ENCODE peak calls at places on chromosomes 12 and 14, in five cellular contexts. One of them, this sample, is unnamed.

GRCh38 chr12:121765573-121765972 is 27.9 kb downstream of the RHOF start:
- DNase-seq in K562: peak
- DNase-seq in left ventricle myocardium inferior: no peak
- DNase-seq in lung: no peak
- DNase-seq in right cardiac atrium: no peak
- DNase-seq in this sample: no peak

GRCh38 chr14:101445278-101445677 is 116.0 kb upstream of the DIO3 start:
- DNase-seq in left ventricle myocardium inferior: no peak
- DNase-seq in K562: no peak
- DNase-seq in lung: peak
- DNase-seq in right cardiac atrium: no peak
- DNase-seq in this sample: no peak

GRCh38 chr14:57057803-57058202 is 210.9 kb downstream of the EXOC5 start:
- DNase-seq in right cardiac atrium: no peak
- DNase-seq in K562: no peak
- DNase-seq in lung: no peak
- DNase-seq in left ventricle myocardium inferior: no peak
- DNase-seq in this sample: no peak

GRCh38 chr12:753401-754237 is 1.2 kb downstream of the WNK1 start:
- DNase-seq in right cardiac atrium: peak
- DNase-seq in K562: peak
- DNase-seq in left ventricle myocardium inferior: peak
- DNase-seq in lung: peak
- DNase-seq in this sample: peak

GRCh38 chr14:51962678-51963077 is 26.7 kb upstream of the RTRAF start:
- DNase-seq in left ventricle myocardium inferior: no peak
- DNase-seq in lung: no peak
- DNase-seq in right cardiac atrium: no peak
- DNase-seq in K562: no peak
- DNase-seq in this sample: no peak

GRCh38 chr12:95633049-95633545 is 81.8 kb upstream of the USP44 start:
- DNase-seq in K562: no peak
- DNase-seq in lung: peak
- DNase-seq in right cardiac atrium: no peak
- DNase-seq in left ventricle myocardium inferior: no peak
- DNase-seq in this sample: no peak

GRCh38 chr12:22333751-22334695 is 484 bp downstream of the ST8SIA1 start:
- DNase-seq in left ventricle myocardium inferior: no peak
- DNase-seq in right cardiac atrium: peak
- DNase-seq in K562: no peak
- DNase-seq in lung: no peak
- DNase-seq in this sample: no peak

GRCh38 chr12:18368594-18368993 is 107.3 kb downstream of the PIK3C2G start:
- DNase-seq in right cardiac atrium: no peak
- DNase-seq in lung: no peak
- DNase-seq in K562: no peak
- DNase-seq in left ventricle myocardium inferior: no peak
- DNase-seq in this sample: no peak

GRCh38 chr14:102795060-102795925 is 18.0 kb downstream of the TRAF3 start:
- DNase-seq in left ventricle myocardium inferior: peak
- DNase-seq in right cardiac atrium: peak
- DNase-seq in lung: peak
- DNase-seq in K562: no peak
- DNase-seq in this sample: peak

GRCh38 chr12:20122274-20122673 is 246.1 kb upstream of the PDE3A start:
- DNase-seq in K562: no peak
- DNase-seq in right cardiac atrium: no peak
- DNase-seq in lung: no peak
- DNase-seq in left ventricle myocardium inferior: no peak
- DNase-seq in this sample: no peak

GRCh38 chr14:22850944-22851790 is 14.8 kb downstream of the MMP14 start:
- DNase-seq in K562: no peak
- DNase-seq in left ventricle myocardium inferior: peak
- DNase-seq in right cardiac atrium: peak
- DNase-seq in lung: peak
- DNase-seq in this sample: peak

GRCh38 chr14:28763914-28764848 is 2.4 kb upstream of the FOXG1 start:
- DNase-seq in K562: no peak
- DNase-seq in lung: no peak
- DNase-seq in left ventricle myocardium inferior: no peak
- DNase-seq in right cardiac atrium: no peak
- DNase-seq in this sample: no peak

GRCh38 chr12:79006306-79006705 is 141.7 kb downstream of the SYT1 start:
- DNase-seq in right cardiac atrium: no peak
- DNase-seq in K562: no peak
- DNase-seq in left ventricle myocardium inferior: no peak
- DNase-seq in lung: no peak
- DNase-seq in this sample: no peak

GRCh38 chr14:69945347-69945746 is 66.1 kb downstream of the SMOC1 start:
- DNase-seq in K562: no peak
- DNase-seq in right cardiac atrium: no peak
- DNase-seq in left ventricle myocardium inferior: no peak
- DNase-seq in lung: no peak
- DNase-seq in this sample: no peak

GRCh38 chr12:47741340-47741703 is 16.0 kb upstream of the ENDOU start:
- DNase-seq in K562: no peak
- DNase-seq in left ventricle myocardium inferior: peak
- DNase-seq in lung: peak
- DNase-seq in right cardiac atrium: peak
- DNase-seq in this sample: peak

GRCh38 chr12:66929121-66929520 is 250.2 kb upstream of the GRIP1 start:
- DNase-seq in right cardiac atrium: no peak
- DNase-seq in lung: no peak
- DNase-seq in left ventricle myocardium inferior: no peak
- DNase-seq in K562: no peak
- DNase-seq in this sample: no peak

GRCh38 chr12:67681145-67681778 is 32.7 kb downstream of the DYRK2 start:
- DNase-seq in right cardiac atrium: no peak
- DNase-seq in K562: no peak
- DNase-seq in left ventricle myocardium inferior: no peak
- DNase-seq in lung: no peak
- DNase-seq in this sample: no peak

GRCh38 chr12:116222358-116222757 is 55.1 kb downstream of the MED13L start:
- DNase-seq in right cardiac atrium: peak
- DNase-seq in lung: peak
- DNase-seq in left ventricle myocardium inferior: no peak
- DNase-seq in K562: no peak
- DNase-seq in this sample: peak

GRCh38 chr12:123044351-123044750 is 63.9 kb downstream of the ARL6IP4 start:
- DNase-seq in left ventricle myocardium inferior: no peak
- DNase-seq in lung: no peak
- DNase-seq in K562: no peak
- DNase-seq in right cardiac atrium: no peak
- DNase-seq in this sample: no peak

GRCh38 chr14:102200690-102201368 is 61.1 kb downstream of the WDR20 start:
- DNase-seq in K562: no peak
- DNase-seq in lung: no peak
- DNase-seq in right cardiac atrium: no peak
- DNase-seq in left ventricle myocardium inferior: no peak
- DNase-seq in this sample: no peak

GRCh38 chr12:121918679-121919038 is 267 bp downstream of the CFAP251 start:
- DNase-seq in lung: no peak
- DNase-seq in right cardiac atrium: no peak
- DNase-seq in K562: no peak
- DNase-seq in left ventricle myocardium inferior: no peak
- DNase-seq in this sample: no peak

GRCh38 chr14:96501383-96501745 is 818 bp upstream of the PAPOLA start:
- DNase-seq in lung: no peak
- DNase-seq in K562: no peak
- DNase-seq in left ventricle myocardium inferior: no peak
- DNase-seq in right cardiac atrium: no peak
- DNase-seq in this sample: no peak

GRCh38 chr12:107362960-107363359 is 269.6 kb upstream of the CRY1 start:
- DNase-seq in lung: no peak
- DNase-seq in K562: no peak
- DNase-seq in left ventricle myocardium inferior: no peak
- DNase-seq in right cardiac atrium: no peak
- DNase-seq in this sample: no peak

GRCh38 chr12:93245543-93245942 is 132.2 kb upstream of the NUDT4 start:
- DNase-seq in lung: no peak
- DNase-seq in K562: no peak
- DNase-seq in left ventricle myocardium inferior: no peak
- DNase-seq in right cardiac atrium: no peak
- DNase-seq in this sample: no peak

GRCh38 chr14:105005929-105006830 is 14.7 kb downstream of the CDCA4 start:
- DNase-seq in left ventricle myocardium inferior: no peak
- DNase-seq in lung: no peak
- DNase-seq in right cardiac atrium: peak
- DNase-seq in K562: no peak
- DNase-seq in this sample: no peak

GRCh38 chr14:93736378-93737014 is 51.8 kb downstream of the PRIMA1 start:
- DNase-seq in lung: no peak
- DNase-seq in left ventricle myocardium inferior: no peak
- DNase-seq in right cardiac atrium: no peak
- DNase-seq in K562: peak
- DNase-seq in this sample: no peak

GRCh38 chr12:117760990-117761389 is 207.8 kb downstream of the KSR2 start:
- DNase-seq in right cardiac atrium: peak
- DNase-seq in left ventricle myocardium inferior: no peak
- DNase-seq in lung: no peak
- DNase-seq in K562: no peak
- DNase-seq in this sample: peak

GRCh38 chr12:19058235-19059021 is 71.1 kb upstream of the PLEKHA5 start:
- DNase-seq in right cardiac atrium: no peak
- DNase-seq in K562: no peak
- DNase-seq in lung: no peak
- DNase-seq in left ventricle myocardium inferior: no peak
- DNase-seq in this sample: no peak

GRCh38 chr12:9741726-9742125 is 8.8 kb upstream of the CLECL1 start:
- DNase-seq in K562: no peak
- DNase-seq in left ventricle myocardium inferior: no peak
- DNase-seq in right cardiac atrium: no peak
- DNase-seq in lung: no peak
- DNase-seq in this sample: no peak

GRCh38 chr12:9732966-9733461 is at the start of gene CLECL1:
- DNase-seq in lung: no peak
- DNase-seq in left ventricle myocardium inferior: no peak
- DNase-seq in K562: no peak
- DNase-seq in right cardiac atrium: no peak
- DNase-seq in this sample: no peak

GRCh38 chr12:9735601-9736000 is 2.7 kb upstream of the CLECL1 start:
- DNase-seq in right cardiac atrium: no peak
- DNase-seq in left ventricle myocardium inferior: no peak
- DNase-seq in lung: no peak
- DNase-seq in K562: no peak
- DNase-seq in this sample: no peak

GRCh38 chr12:9740109-9740750 is 7.3 kb upstream of the CLECL1 start:
- DNase-seq in lung: no peak
- DNase-seq in right cardiac atrium: no peak
- DNase-seq in K562: no peak
- DNase-seq in left ventricle myocardium inferior: no peak
- DNase-seq in this sample: no peak

DNA sequence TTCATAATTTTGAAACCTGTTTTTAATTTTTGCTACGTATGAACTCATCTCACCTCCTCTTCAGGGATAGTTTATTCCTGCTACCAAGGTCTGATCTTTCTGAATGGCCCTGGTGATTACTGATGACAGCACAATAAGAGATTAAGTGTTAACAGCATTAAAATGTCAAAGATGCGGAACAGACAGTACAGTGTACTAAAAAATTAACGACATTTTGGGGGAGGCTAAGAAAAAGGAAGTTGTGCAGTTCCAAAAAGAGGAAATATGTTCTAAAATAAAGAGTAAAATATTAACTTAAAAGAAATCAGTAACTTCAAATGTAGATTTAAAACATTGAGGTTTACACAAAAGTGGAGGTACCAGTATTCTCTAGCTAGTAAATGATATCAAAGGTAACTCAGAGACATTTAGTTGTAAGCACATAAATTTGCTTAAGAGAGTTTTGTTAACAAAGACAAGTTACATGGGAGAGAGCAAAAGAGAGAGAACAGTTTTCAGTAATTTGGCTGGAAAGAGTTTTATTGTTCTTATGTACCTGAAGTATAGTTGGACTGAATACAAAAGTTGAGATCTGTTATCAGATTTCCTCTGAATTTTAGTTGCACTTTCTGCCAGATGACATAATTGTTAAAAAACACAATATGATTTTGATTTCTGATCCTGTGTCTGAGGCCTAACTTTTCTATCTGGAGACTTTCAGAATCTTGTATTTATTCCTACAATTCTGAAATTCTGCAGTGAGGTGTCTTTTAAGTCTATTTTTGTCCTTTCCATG is 4.2 kb upstream of the CLECL1 start:
- DNase-seq in right cardiac atrium: no peak
- DNase-seq in K562: no peak
- DNase-seq in lung: no peak
- DNase-seq in left ventricle myocardium inferior: no peak
- DNase-seq in this sample: no peak
- H3K27ac ChIP-seq in right cardiac atrium: no peak
- H3K27ac ChIP-seq in K562: peak
- H3K27ac ChIP-seq in lung: no peak
- H3K27ac ChIP-seq in left ventricle myocardium inferior: peak
- H3K27ac ChIP-seq in this sample: peak

GRCh38 chr12:125071456-125071855 is 6.2 kb downstream of the AACS start:
- DNase-seq in lung: no peak
- DNase-seq in left ventricle myocardium inferior: no peak
- DNase-seq in right cardiac atrium: no peak
- DNase-seq in K562: no peak
- DNase-seq in this sample: no peak
- H3K27ac ChIP-seq in lung: no peak
- H3K27ac ChIP-seq in left ventricle myocardium inferior: no peak
- H3K27ac ChIP-seq in right cardiac atrium: no peak
- H3K27ac ChIP-seq in K562: no peak
- H3K27ac ChIP-seq in this sample: no peak

GRCh38 chr14:55121628-55122440 is 7.2 kb upstream of the LGALS3 start:
- DNase-seq in right cardiac atrium: no peak
- DNase-seq in left ventricle myocardium inferior: no peak
- DNase-seq in lung: no peak
- DNase-seq in K562: no peak
- DNase-seq in this sample: no peak
- H3K27ac ChIP-seq in right cardiac atrium: peak
- H3K27ac ChIP-seq in left ventricle myocardium inferior: peak
- H3K27ac ChIP-seq in lung: peak
- H3K27ac ChIP-seq in K562: no peak
- H3K27ac ChIP-seq in this sample: peak

DNA sequence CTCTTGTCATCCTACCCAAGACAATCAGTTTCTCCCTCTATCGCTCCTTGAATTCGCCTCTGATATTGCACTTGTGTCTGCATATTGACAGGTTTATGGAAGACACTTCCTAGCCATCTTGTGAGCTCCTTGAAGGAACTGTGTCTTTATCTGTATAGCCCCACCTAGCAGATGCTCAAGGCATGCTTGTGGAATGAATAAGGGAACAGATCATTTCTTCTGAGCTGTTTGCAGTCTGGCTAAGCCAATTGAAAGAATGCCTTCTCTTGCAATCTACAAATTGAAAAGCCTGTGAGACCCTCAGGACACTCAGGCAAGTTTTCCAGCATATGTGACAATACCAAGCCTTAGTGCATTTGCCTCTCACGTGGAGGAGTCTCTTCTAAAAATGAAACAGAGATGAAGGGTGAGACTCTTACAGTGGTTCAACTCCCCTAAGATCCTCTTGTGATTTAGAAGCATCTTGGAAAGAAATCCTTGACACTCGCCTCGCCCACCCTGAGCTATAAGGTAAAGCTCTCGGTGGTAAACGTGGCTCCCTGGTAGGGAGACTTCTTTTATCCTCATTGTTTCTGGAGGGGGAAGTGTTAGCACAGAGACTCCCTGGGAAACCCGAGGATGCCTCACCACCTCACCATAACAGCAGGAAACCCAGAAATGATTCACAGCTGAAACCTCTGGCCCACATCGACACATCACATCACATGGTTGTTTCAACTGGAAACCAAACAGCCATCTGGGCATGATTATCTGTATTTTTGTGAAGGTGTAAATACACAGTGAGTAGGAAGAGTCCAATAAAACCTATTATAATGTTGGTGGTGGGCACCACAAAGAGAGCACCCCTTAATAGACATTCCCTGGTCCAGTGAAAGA is 112.3 kb upstream of the BCL2L14 start:
- DNase-seq in right cardiac atrium: no peak
- DNase-seq in lung: no peak
- DNase-seq in left ventricle myocardium inferior: no peak
- DNase-seq in K562: no peak
- DNase-seq in this sample: no peak
- H3K27ac ChIP-seq in right cardiac atrium: no peak
- H3K27ac ChIP-seq in lung: no peak
- H3K27ac ChIP-seq in left ventricle myocardium inferior: no peak
- H3K27ac ChIP-seq in K562: no peak
- H3K27ac ChIP-seq in this sample: no peak

This sample was measured in heart right ventricle.